ENCODE peak calls at places on chromosomes 5 and 9, in eight cellular contexts. One of them, this sample, is unnamed.

GRCh38 chr5:11903614-11904269 is 504 bp downstream of the CTNND2 start:
- DNase-seq in EH: no peak
- DNase-seq in CD4-positive, alpha-beta T cell: no peak
- DNase-seq in cardiac muscle cell: peak
- DNase-seq in AML-193: no peak
- DNase-seq in heart right ventricle: peak
- DNase-seq in HT1080: no peak
- DNase-seq in KBM-7: peak
- DNase-seq in this sample: peak

GRCh38 chr5:143650296-143650695 is 161.7 kb upstream of the HMHB1 start:
- DNase-seq in EH: no peak
- DNase-seq in CD4-positive, alpha-beta T cell: no peak
- DNase-seq in cardiac muscle cell: no peak
- DNase-seq in AML-193: no peak
- DNase-seq in heart right ventricle: no peak
- DNase-seq in HT1080: no peak
- DNase-seq in KBM-7: no peak
- DNase-seq in this sample: no peak

GRCh38 chr9:87810691-87811178 is 71.9 kb upstream of the SPATA31E1 start:
- DNase-seq in EH: no peak
- DNase-seq in CD4-positive, alpha-beta T cell: no peak
- DNase-seq in cardiac muscle cell: no peak
- DNase-seq in AML-193: no peak
- DNase-seq in heart right ventricle: no peak
- DNase-seq in HT1080: no peak
- DNase-seq in KBM-7: no peak
- DNase-seq in this sample: no peak

GRCh38 chr9:110640736-110641135 is 27.9 kb upstream of the MUSK start:
- DNase-seq in EH: no peak
- DNase-seq in CD4-positive, alpha-beta T cell: no peak
- DNase-seq in cardiac muscle cell: peak
- DNase-seq in AML-193: no peak
- DNase-seq in heart right ventricle: no peak
- DNase-seq in HT1080: no peak
- DNase-seq in KBM-7: no peak
- DNase-seq in this sample: no peak

GRCh38 chr9:126326228-126327015 is at the start of gene MVB12B:
- DNase-seq in EH: peak
- DNase-seq in CD4-positive, alpha-beta T cell: peak
- DNase-seq in cardiac muscle cell: peak
- DNase-seq in AML-193: no peak
- DNase-seq in heart right ventricle: peak
- DNase-seq in HT1080: no peak
- DNase-seq in KBM-7: no peak
- DNase-seq in this sample: no peak

GRCh38 chr5:118788351-118788750 is 200.0 kb downstream of the DTWD2 start:
- DNase-seq in EH: no peak
- DNase-seq in CD4-positive, alpha-beta T cell: no peak
- DNase-seq in cardiac muscle cell: no peak
- DNase-seq in AML-193: no peak
- DNase-seq in heart right ventricle: no peak
- DNase-seq in HT1080: no peak
- DNase-seq in KBM-7: no peak
- DNase-seq in this sample: no peak

GRCh38 chr5:147369742-147370374 is 135.0 kb downstream of the STK32A start:
- DNase-seq in EH: peak
- DNase-seq in CD4-positive, alpha-beta T cell: no peak
- DNase-seq in cardiac muscle cell: peak
- DNase-seq in AML-193: peak
- DNase-seq in heart right ventricle: no peak
- DNase-seq in HT1080: peak
- DNase-seq in KBM-7: no peak
- DNase-seq in this sample: no peak

GRCh38 chr5:145946112-145946861 is 9.9 kb downstream of the SH3RF2 start:
- DNase-seq in EH: peak
- DNase-seq in CD4-positive, alpha-beta T cell: no peak
- DNase-seq in cardiac muscle cell: no peak
- DNase-seq in AML-193: no peak
- DNase-seq in heart right ventricle: peak
- DNase-seq in HT1080: peak
- DNase-seq in KBM-7: no peak
- DNase-seq in this sample: no peak

GRCh38 chr9:101148344-101148743 is 119.8 kb downstream of the PLPPR1 start:
- DNase-seq in EH: no peak
- DNase-seq in CD4-positive, alpha-beta T cell: no peak
- DNase-seq in cardiac muscle cell: no peak
- DNase-seq in AML-193: no peak
- DNase-seq in heart right ventricle: no peak
- DNase-seq in HT1080: no peak
- DNase-seq in KBM-7: no peak
- DNase-seq in this sample: no peak

GRCh38 chr5:39422036-39422606 is 2.7 kb downstream of the DAB2 start:
- DNase-seq in EH: peak
- DNase-seq in CD4-positive, alpha-beta T cell: no peak
- DNase-seq in cardiac muscle cell: no peak
- DNase-seq in AML-193: no peak
- DNase-seq in heart right ventricle: no peak
- DNase-seq in HT1080: peak
- DNase-seq in KBM-7: no peak
- DNase-seq in this sample: no peak

GRCh38 chr5:93583525-93583798 is 440 bp downstream of the NR2F1 start:
- DNase-seq in EH: no peak
- DNase-seq in CD4-positive, alpha-beta T cell: no peak
- DNase-seq in cardiac muscle cell: peak
- DNase-seq in AML-193: no peak
- DNase-seq in heart right ventricle: no peak
- DNase-seq in HT1080: peak
- DNase-seq in KBM-7: peak
- DNase-seq in this sample: no peak

GRCh38 chr5:15615859-15616258 is 115.9 kb downstream of the FBXL7 start:
- DNase-seq in EH: peak
- DNase-seq in CD4-positive, alpha-beta T cell: no peak
- DNase-seq in cardiac muscle cell: no peak
- DNase-seq in AML-193: no peak
- DNase-seq in heart right ventricle: no peak
- DNase-seq in HT1080: no peak
- DNase-seq in KBM-7: no peak
- DNase-seq in this sample: no peak

GRCh38 chr5:107955321-107955720 is 284.6 kb upstream of the EFNA5 start:
- DNase-seq in EH: no peak
- DNase-seq in CD4-positive, alpha-beta T cell: no peak
- DNase-seq in cardiac muscle cell: no peak
- DNase-seq in AML-193: no peak
- DNase-seq in heart right ventricle: no peak
- DNase-seq in HT1080: no peak
- DNase-seq in KBM-7: no peak
- DNase-seq in this sample: no peak

GRCh38 chr9:87436694-87437093 is 61.0 kb upstream of the DAPK1 start:
- DNase-seq in EH: peak
- DNase-seq in CD4-positive, alpha-beta T cell: no peak
- DNase-seq in cardiac muscle cell: peak
- DNase-seq in AML-193: no peak
- DNase-seq in heart right ventricle: no peak
- DNase-seq in HT1080: no peak
- DNase-seq in KBM-7: no peak
- DNase-seq in this sample: no peak

GRCh38 chr9:38035873-38036272 is 33.2 kb downstream of the SHB start:
- DNase-seq in EH: peak
- DNase-seq in CD4-positive, alpha-beta T cell: no peak
- DNase-seq in cardiac muscle cell: peak
- DNase-seq in AML-193: no peak
- DNase-seq in heart right ventricle: no peak
- DNase-seq in HT1080: peak
- DNase-seq in KBM-7: no peak
- DNase-seq in this sample: no peak

GRCh38 chr5:122756263-122756911 is 18.5 kb upstream of the SNX2 start:
- DNase-seq in EH: peak
- DNase-seq in CD4-positive, alpha-beta T cell: no peak
- DNase-seq in cardiac muscle cell: peak
- DNase-seq in AML-193: peak
- DNase-seq in heart right ventricle: no peak
- DNase-seq in HT1080: peak
- DNase-seq in KBM-7: peak
- DNase-seq in this sample: no peak

GRCh38 chr9:8880031-8880430 is 1080.5 kb upstream of the DMAC1 start:
- DNase-seq in EH: no peak
- DNase-seq in CD4-positive, alpha-beta T cell: no peak
- DNase-seq in cardiac muscle cell: no peak
- DNase-seq in AML-193: no peak
- DNase-seq in heart right ventricle: no peak
- DNase-seq in HT1080: no peak
- DNase-seq in KBM-7: no peak
- DNase-seq in this sample: no peak

GRCh38 chr9:2745560-2746380 is 28.5 kb downstream of the KCNV2 start:
- DNase-seq in EH: no peak
- DNase-seq in CD4-positive, alpha-beta T cell: no peak
- DNase-seq in cardiac muscle cell: no peak
- DNase-seq in AML-193: no peak
- DNase-seq in heart right ventricle: no peak
- DNase-seq in HT1080: peak
- DNase-seq in KBM-7: peak
- DNase-seq in this sample: no peak

GRCh38 chr9:33388110-33388994 is 14.0 kb downstream of the AQP7 start:
- DNase-seq in EH: no peak
- DNase-seq in CD4-positive, alpha-beta T cell: no peak
- DNase-seq in cardiac muscle cell: no peak
- DNase-seq in AML-193: no peak
- DNase-seq in heart right ventricle: no peak
- DNase-seq in HT1080: no peak
- DNase-seq in KBM-7: no peak
- DNase-seq in this sample: no peak

GRCh38 chr5:81486711-81487110 is 92.8 kb upstream of the ACOT12 start:
- DNase-seq in EH: no peak
- DNase-seq in CD4-positive, alpha-beta T cell: no peak
- DNase-seq in cardiac muscle cell: peak
- DNase-seq in AML-193: no peak
- DNase-seq in heart right ventricle: no peak
- DNase-seq in HT1080: no peak
- DNase-seq in KBM-7: no peak
- DNase-seq in this sample: no peak

GRCh38 chr5:103031607-103032006 is 88.3 kb downstream of the GIN1 start:
- DNase-seq in EH: peak
- DNase-seq in CD4-positive, alpha-beta T cell: no peak
- DNase-seq in cardiac muscle cell: peak
- DNase-seq in AML-193: peak
- DNase-seq in heart right ventricle: no peak
- DNase-seq in HT1080: no peak
- DNase-seq in KBM-7: no peak
- DNase-seq in this sample: no peak

This sample was measured in Caco-2.